ENCODE peak calls at places on chromosomes 4 and X, in six cellular contexts. A, X, O, G, Q and F are unnamed samples.
A peak's percentile ranks its signal among the peaks of the same experiment; 100 is the strongest.

GRCh38 chr4:1122501-1122900 is 9.1 kb upstream of the RNF212 start:
- DNase-seq in A (no peak), X (no peak), O (no peak), G (no peak), Q (no peak), F (no peak)

GRCh38 chrX:103954259-103954658 is 8.2 kb upstream of the TMSB15B start:
- DNase-seq in A (no peak), X (no peak), O (no peak), G (no peak), Q (no peak), F (no peak)

GRCh38 chr4:54099287-54099958 is 540 bp upstream of the GSX2 start:
- DNase-seq in A (no peak), X (no peak), O (no peak), G (no peak), Q (no peak), F (no peak)

GRCh38 chr4:24104173-24104572 is 214.3 kb upstream of the PPARGC1A start:
- DNase-seq in A (no peak), X (no peak), O (no peak), G (no peak), Q (no peak), F (no peak)

GRCh38 chrX:107450823-107451509 is 1.5 kb downstream of the FRMPD3 start:
- DNase-seq in A (no peak), X (no peak), O (peak; percentile 25), G (peak; percentile 13), Q (peak; percentile 77), F (peak; percentile 4)

GRCh38 chr4:179976777-179977176 is 2266.4 kb upstream of the TENM3 start:
- DNase-seq in A (no peak), X (no peak), O (no peak), G (no peak), Q (no peak), F (no peak)

GRCh38 chr4:88021824-88022223 is 14.4 kb downstream of the PKD2 start:
- DNase-seq in A (no peak), X (no peak), O (no peak), G (no peak), Q (no peak), F (no peak)

GRCh38 chr4:5999830-6000365 is 18.3 kb downstream of the C4orf50 start:
- DNase-seq in A (no peak), X (no peak), O (no peak), G (no peak), Q (no peak), F (no peak)

GRCh38 chr4:1783970-1784369 is 9.1 kb upstream of the FGFR3 start:
- DNase-seq in A (no peak), X (no peak), O (no peak), G (no peak), Q (no peak), F (no peak)

GRCh38 chr4:54783402-54784110 is 125.8 kb downstream of the KIT start:
- DNase-seq in A (no peak), X (no peak), O (no peak), G (no peak), Q (no peak), F (no peak)

GRCh38 chr4:168923526-168924194 is 86.4 kb downstream of the CBR4 start:
- DNase-seq in A (no peak), X (peak; percentile 49), O (peak; percentile 34), G (peak; percentile 65), Q (peak; percentile 75), F (peak; percentile 74)

GRCh38 chrX:103376118-103376978 is at the start of gene BEX3:
- DNase-seq in A (no peak), X (no peak), O (peak; percentile 84), G (peak; percentile 66), Q (peak; percentile 86), F (peak; percentile 89)

GRCh38 chrX:71634366-71634765 is 16.1 kb upstream of the CXCR3 start:
- DNase-seq in A (no peak), X (no peak), O (no peak), G (no peak), Q (peak; percentile 69), F (no peak)

GRCh38 chrX:128781506-128781905 is 729.3 kb upstream of the ACTRT1 start:
- DNase-seq in A (no peak), X (no peak), O (peak; percentile 17), G (no peak), Q (peak; percentile 24), F (no peak)

GRCh38 chrX:148940411-148940996 is 440.1 kb downstream of the AFF2 start:
- DNase-seq in A (no peak), X (no peak), O (no peak), G (no peak), Q (no peak), F (no peak)

GRCh38 chrX:113699939-113700338 is 859.3 kb upstream of the AMOT start:
- DNase-seq in A (no peak), X (no peak), O (no peak), G (no peak), Q (no peak), F (no peak)

GRCh38 chr4:70778888-70779422 is 57.2 kb downstream of the RUFY3 start:
- DNase-seq in A (no peak), X (no peak), O (no peak), G (peak; percentile 28), Q (peak; percentile 46), F (no peak)

GRCh38 chrX:11968991-11969390 is 169.3 kb upstream of the FRMPD4 start:
- DNase-seq in A (no peak), X (no peak), O (no peak), G (no peak), Q (no peak), F (no peak)

GRCh38 chr4:24856586-24856985 is 56.3 kb downstream of the CCDC149 start:
- DNase-seq in A (no peak), X (no peak), O (no peak), G (peak; percentile 53), Q (no peak), F (no peak)

GRCh38 chrX:8955521-8955920 is 78.4 kb downstream of the FAM9B start:
- DNase-seq in A (peak; percentile 20), X (no peak), O (no peak), G (no peak), Q (no peak), F (no peak)

GRCh38 chr4:7814451-7814850 is 125.2 kb downstream of the AFAP1 start:
- DNase-seq in A (no peak), X (no peak), O (no peak), G (no peak), Q (no peak), F (no peak)

GRCh38 chrX:54230440-54231148 is 47.5 kb upstream of the FAM120C start:
- DNase-seq in A (no peak), X (peak; percentile 1), O (no peak), G (no peak), Q (no peak), F (no peak)

GRCh38 chr4:82223715-82224114 is 150.1 kb downstream of the HNRNPD start:
- DNase-seq in A (no peak), X (no peak), O (no peak), G (no peak), Q (no peak), F (no peak)

GRCh38 chr4:102535398-102536082 is 34.4 kb downstream of the NFKB1 start:
- DNase-seq in A (peak; percentile 21), X (peak; percentile 60), O (no peak), G (peak; percentile 25), Q (no peak), F (no peak)

GRCh38 chr4:8834681-8835220 is 36.9 kb downstream of the HMX1 start:
- DNase-seq in A (no peak), X (no peak), O (no peak), G (no peak), Q (no peak), F (no peak)

GRCh38 chr4:153447175-153447887 is 18.8 kb upstream of the TMEM131L start:
- DNase-seq in A (no peak), X (no peak), O (no peak), G (peak; percentile 33), Q (no peak), F (no peak)

GRCh38 chr4:150224896-150225591 is 146.8 kb downstream of the DCLK2 start:
- DNase-seq in A (peak; percentile 97), X (no peak), O (no peak), G (peak; percentile 56), Q (no peak), F (no peak)

GRCh38 chr4:176054942-176055341 is 10.7 kb upstream of the WDR17 start:
- DNase-seq in A (no peak), X (no peak), O (no peak), G (no peak), Q (no peak), F (no peak)

GRCh38 chr4:155944516-155944915 is 9.2 kb downstream of the CTSO start:
- DNase-seq in A (no peak), X (no peak), O (no peak), G (no peak), Q (no peak), F (no peak)